ENCODE peak calls at places on chromosome 22, in seven cellular contexts. Z, G, P, B, J, A and R are unnamed samples.

GRCh38 chr22:42344391-42344861 is 74.0 kb upstream of the TCF20 start:
- DNase-seq in J (no peak), G (no peak), A (peak), P (no peak), B (no peak), Z (peak), R (no peak)

GRCh38 chr22:42080287-42080686 is 787 bp downstream of the SMDT1 start:
- DNase-seq in P (peak), B (no peak), J (no peak), A (peak), G (peak), Z (no peak), R (peak)

GRCh38 chr22:45649809-45650208 is 21.8 kb upstream of the ATXN10 start:
- DNase-seq in B (no peak), Z (no peak), A (no peak), P (no peak), G (no peak), J (no peak), R (no peak)

GRCh38 chr22:24583972-24584790 is 8.7 kb downstream of the LRRC75B start:
- DNase-seq in B (no peak), A (no peak), J (no peak), Z (no peak), P (no peak), G (no peak), R (no peak)

GRCh38 chr22:31291403-31291715 is 929 bp downstream of the PIK3IP1 start:
- DNase-seq in Z (no peak), A (no peak), B (no peak), P (no peak), G (no peak), J (no peak), R (no peak)

GRCh38 chr22:41469218-41469851 is 418 bp downstream of the ACO2 start:
- DNase-seq in B (no peak), P (peak), Z (no peak), G (no peak), A (no peak), J (peak), R (peak)

GRCh38 chr22:41863472-41863871 is 30.6 kb downstream of the SREBF2 start:
- DNase-seq in P (no peak), G (no peak), A (no peak), Z (no peak), J (no peak), B (no peak), R (no peak)

GRCh38 chr22:25942126-25942988 is 200.4 kb downstream of the MYO18B start:
- DNase-seq in P (no peak), G (no peak), B (no peak), Z (no peak), J (peak), A (no peak), R (no peak)

GRCh38 chr22:33589297-33589696 is 331.0 kb downstream of the LARGE1 start:
- DNase-seq in Z (no peak), B (no peak), G (no peak), P (no peak), J (no peak), A (no peak), R (no peak)

GRCh38 chr22:30386960-30387848 is at the start of gene RNF215:
- DNase-seq in Z (peak), G (peak), P (peak), B (peak), A (peak), J (peak), R (peak)

GRCh38 chr22:30668306-30668655 is 606 bp upstream of the DUSP18 start:
- DNase-seq in G (no peak), J (no peak), B (no peak), P (no peak), A (no peak), Z (no peak), R (no peak)

GRCh38 chr22:41092847-41093371 is 517 bp downstream of the EP300 start:
- DNase-seq in G (peak), B (no peak), A (peak), Z (no peak), J (no peak), P (no peak), R (peak)

DNA sequence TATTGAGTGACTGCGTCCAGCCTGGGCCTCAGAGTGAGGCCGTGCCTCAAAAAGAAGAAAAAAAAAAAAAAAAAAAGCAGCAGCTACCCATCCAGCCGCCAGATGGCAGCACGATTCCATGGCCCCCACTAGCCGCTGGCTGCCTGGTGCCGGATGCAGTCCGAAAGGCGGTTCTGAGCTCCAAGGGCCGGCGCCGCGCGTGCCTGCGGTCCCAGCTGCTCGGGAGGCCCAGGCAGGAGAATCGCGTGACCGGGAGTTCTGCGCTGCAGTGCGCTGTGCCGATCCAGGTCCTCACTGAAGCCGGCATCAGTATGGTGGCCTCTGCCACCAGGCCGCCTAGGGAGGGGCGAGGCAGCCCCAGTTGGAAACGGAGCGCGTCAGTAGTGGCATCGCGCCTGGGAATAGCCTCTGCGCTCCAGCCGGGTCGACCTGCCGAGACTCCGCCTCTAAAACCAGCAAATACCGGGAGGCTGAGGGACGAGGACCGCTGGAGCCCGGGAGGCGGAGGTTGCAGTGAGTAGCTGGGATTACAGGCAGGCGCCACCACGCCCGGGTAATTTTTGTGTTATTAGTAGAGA is 19.3 kb downstream of the SCARF2 start:
- DNase-seq in B (peak), P (peak), Z (peak), G (peak), A (peak), J (peak), R (peak)
- TF ChIP-seq CTCF in B (peak), P (peak), Z (peak), G (peak), A (peak), J (peak), R (peak)

GRCh38 chr22:37242395-37242918 is 1.6 kb downstream of the RAC2 start:
- DNase-seq in Z (no peak), P (peak), J (peak), B (no peak), A (no peak), G (no peak), R (peak)

GRCh38 chr22:37240941-37241320 is 3.1 kb downstream of the RAC2 start:
- DNase-seq in P (no peak), A (no peak), G (no peak), B (no peak), Z (no peak), J (no peak), R (peak)

GRCh38 chr22:37239336-37240239 is 4.5 kb downstream of the RAC2 start:
- DNase-seq in B (no peak), Z (no peak), A (no peak), P (no peak), J (no peak), G (no peak), R (no peak)

GRCh38 chr22:37240240-37240940 is 3.7 kb downstream of the RAC2 start:
- DNase-seq in J (no peak), G (no peak), B (no peak), Z (no peak), P (no peak), A (no peak), R (no peak)

DNA sequence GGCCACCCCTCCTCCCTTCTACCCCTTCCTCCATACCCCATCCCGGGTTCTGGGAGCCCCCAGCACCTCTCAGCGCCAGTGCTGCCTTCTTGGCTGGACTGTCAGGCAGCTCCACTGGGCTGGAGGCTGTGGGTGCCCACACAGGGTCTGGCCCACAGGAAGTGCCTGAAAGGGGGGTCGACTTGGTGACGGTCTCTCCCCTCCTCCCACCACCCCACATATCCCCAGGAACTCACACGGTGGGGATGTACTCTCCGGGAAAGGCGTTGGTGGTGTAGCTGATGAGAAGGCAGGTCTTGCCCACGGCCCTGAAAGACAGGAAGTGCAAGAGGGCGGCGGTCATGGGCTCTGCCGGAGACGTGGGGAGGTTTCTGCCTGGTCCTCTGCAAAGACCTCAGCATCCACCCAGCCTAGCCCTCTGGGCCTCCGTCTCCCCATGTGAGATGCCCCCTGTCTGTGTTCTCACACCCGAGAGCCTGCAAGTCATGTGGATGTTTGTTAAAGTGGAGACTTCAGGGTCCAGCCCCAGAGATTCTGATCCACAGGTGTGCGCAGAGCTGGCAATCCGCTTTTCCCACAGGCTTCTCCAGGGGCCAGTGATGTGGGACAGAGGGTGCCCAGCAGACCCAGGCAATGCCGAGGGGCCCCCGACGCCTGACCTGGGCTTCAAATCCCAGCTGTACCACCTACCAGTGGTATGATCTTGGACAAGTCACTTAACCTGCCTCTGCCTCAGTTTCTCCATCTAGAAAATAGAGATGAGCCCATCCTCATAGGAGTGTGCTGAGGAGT is 2.5 kb downstream of the RAC2 start:
- DNase-seq in A (no peak), J (no peak), P (peak), B (no peak), Z (no peak), G (no peak), R (peak)
- TF ChIP-seq CTCF in A (no peak), J (no peak), P (no peak), B (no peak), Z (no peak), G (no peak), R (no peak)

GRCh38 chr22:19886605-19887250 is 32.1 kb upstream of the GNB1L start:
- DNase-seq in A (peak), P (peak), Z (no peak), G (peak), B (no peak), J (no peak), R (peak)

GRCh38 chr22:19889951-19890350 is 35.3 kb upstream of the GNB1L start:
- DNase-seq in J (no peak), G (no peak), Z (no peak), B (no peak), A (no peak), P (no peak), R (peak)

GRCh38 chr22:19885841-19886592 is 31.3 kb upstream of the GNB1L start:
- DNase-seq in Z (no peak), G (no peak), J (no peak), B (no peak), P (no peak), A (no peak), R (peak)

GRCh38 chr22:19887251-19887985 is 32.7 kb upstream of the GNB1L start:
- DNase-seq in A (no peak), G (no peak), Z (no peak), P (no peak), J (no peak), B (no peak), R (no peak)

GRCh38 chr22:19888131-19888746 is 33.6 kb upstream of the GNB1L start:
- DNase-seq in G (no peak), A (no peak), Z (no peak), J (no peak), P (no peak), B (no peak), R (no peak)
- TF ChIP-seq CTCF in G (no peak), A (no peak), Z (no peak), J (no peak), P (no peak), B (no peak), R (no peak)

DNA sequence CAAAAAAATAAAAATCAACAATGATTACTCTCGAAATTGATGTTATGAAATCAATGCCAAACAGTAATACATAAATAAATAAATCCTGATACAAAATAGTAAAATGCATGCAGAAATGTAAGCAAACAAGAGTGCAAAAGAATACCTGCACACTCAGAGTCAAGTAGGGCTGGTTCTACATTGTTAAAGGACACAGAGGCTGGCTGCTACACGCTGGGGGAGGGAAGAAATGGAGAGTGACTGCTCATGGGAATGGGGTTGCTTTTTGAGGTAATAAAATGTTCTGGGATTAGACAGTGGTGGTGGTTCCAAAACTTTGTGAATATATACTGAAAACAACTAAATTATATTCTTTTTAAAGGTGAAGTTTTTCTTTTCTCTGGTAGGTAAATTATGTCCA is 32.1 kb downstream of the MAPK1 start:
- DNase-seq in A (no peak), G (no peak), Z (no peak), B (no peak), J (no peak), P (no peak), R (no peak)
- TF ChIP-seq CTCF in A (no peak), G (no peak), Z (no peak), B (no peak), J (no peak), P (no peak), R (no peak)

DNA sequence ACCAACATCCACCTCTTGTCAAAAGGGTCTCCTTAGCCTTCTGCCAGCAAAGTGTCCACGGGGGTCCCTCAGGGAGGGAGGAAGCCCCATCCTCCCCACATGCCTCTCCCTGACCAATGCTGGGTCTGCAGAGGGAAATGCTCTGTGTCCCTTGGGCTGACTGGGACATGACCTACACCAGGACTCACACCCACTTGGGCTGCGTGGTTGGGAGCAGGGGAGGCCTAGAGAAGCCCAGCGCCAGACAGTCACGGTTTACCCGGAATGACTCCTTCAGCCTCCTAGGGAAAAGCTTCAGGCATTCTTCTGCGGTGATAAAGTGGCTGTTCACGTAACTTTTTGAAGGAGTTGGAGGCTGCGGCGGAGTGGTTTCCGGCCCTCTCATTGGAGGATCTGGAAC is 180.3 kb downstream of the EFCAB6 start:
- DNase-seq in Z (no peak), G (no peak), B (no peak), P (no peak), A (no peak), J (no peak), R (no peak)
- TF ChIP-seq CTCF in Z (no peak), G (no peak), B (no peak), P (no peak), A (no peak), J (no peak), R (no peak)

GRCh38 chr22:49004484-49005399 is 822.9 kb downstream of the BRD1 start:
- DNase-seq in P (no peak), G (no peak), A (no peak), Z (peak), J (no peak), B (no peak), R (no peak)
- TF ChIP-seq CTCF in P (no peak), G (no peak), A (no peak), Z (no peak), J (no peak), B (no peak), R (no peak)

GRCh38 chr22:27811778-27812177 is 10.2 kb upstream of the MN1 start:
- DNase-seq in G (no peak), P (no peak), J (no peak), Z (no peak), B (no peak), A (no peak), R (no peak)
- TF ChIP-seq CTCF in G (no peak), P (no peak), J (no peak), Z (no peak), B (no peak), A (no peak), R (no peak)